ENCODE peak calls at places on chromosomes 6 and 20, in seven cellular contexts. F is activated naive CD8-positive, alpha-beta T cell treated with anti-CD3 and anti-CD28 coated beads for 36 hours; O is NCI-H1105 treated with DMSO at 0.1 percent for 48 hours; X is PC-3; P is amniotic stem cell; C is lower lobe of right lung; S is DMS 273 treated with DMSO at 0.1 percent for 48 hours. L is an unnamed sample.

GRCh38 chr20:21435576-21435975 is 38.2 kb upstream of the NKX2-4 start:
- DNase-seq in P (no peak), X (no peak), S (no peak), F (no peak), C (no peak), O (no peak), L (no peak)

GRCh38 chr20:11445161-11445560 is 472.5 kb upstream of the BTBD3 start:
- DNase-seq in C (no peak), P (no peak), S (no peak), F (no peak), X (no peak), O (no peak), L (no peak)

GRCh38 chr6:152472325-152472724 is 164.8 kb downstream of the SYNE1 start:
- DNase-seq in O (no peak), F (no peak), C (no peak), X (no peak), P (no peak), S (no peak), L (no peak)

GRCh38 chr20:25453035-25453810 is 45.8 kb downstream of the GINS1 start:
- DNase-seq in S (peak; percentile 11), F (no peak), C (no peak), X (peak; percentile 97), O (peak; percentile 94), P (no peak), L (no peak)

GRCh38 chr20:49482621-49483017 is at the start of gene KCNB1:
- DNase-seq in O (no peak), P (no peak), C (peak; percentile 60), X (peak; percentile 52), F (peak; percentile 61), S (no peak), L (peak; percentile 42)

GRCh38 chr6:159981591-159982245 is 12.8 kb downstream of the IGF2R start:
- DNase-seq in X (no peak), C (peak; percentile 79), S (no peak), P (no peak), O (no peak), F (no peak), L (no peak)

GRCh38 chr20:22861990-22862389 is 173.1 kb upstream of the SSTR4 start:
- DNase-seq in O (no peak), C (peak; percentile 51), P (no peak), S (no peak), F (no peak), X (peak; percentile 69), L (no peak)

GRCh38 chr6:80022803-80023202 is 18.4 kb downstream of the TTK start:
- DNase-seq in P (no peak), O (no peak), C (no peak), F (no peak), S (no peak), X (no peak), L (no peak)

GRCh38 chr6:55670850-55671413 is 91.9 kb upstream of the HMGCLL1 start:
- DNase-seq in P (no peak), F (no peak), X (no peak), S (no peak), O (no peak), C (no peak), L (no peak)

GRCh38 chr6:114342086-114342825 is 567 bp downstream of the HS3ST5 start:
- DNase-seq in S (no peak), X (peak; percentile 35), F (peak; percentile 1), O (peak; percentile 52), C (peak; percentile 45), P (no peak), L (no peak)

GRCh38 chr6:93685494-93685893 is 266.1 kb upstream of the EPHA7 start:
- DNase-seq in X (no peak), O (no peak), F (no peak), P (no peak), C (no peak), S (no peak), L (no peak)

GRCh38 chr6:47197672-47198640 is 111.7 kb downstream of the TNFRSF21 start:
- DNase-seq in S (no peak), X (no peak), F (no peak), P (no peak), O (no peak), C (no peak), L (no peak)

GRCh38 chr20:45626540-45626939 is 3.0 kb upstream of the WFDC10A start:
- DNase-seq in O (no peak), F (no peak), X (no peak), S (no peak), P (no peak), C (no peak), L (no peak)

GRCh38 chr6:164010446-164011071 is 596.0 kb downstream of the QKI start:
- DNase-seq in S (no peak), F (no peak), O (no peak), X (no peak), P (no peak), C (no peak), L (no peak)

GRCh38 chr6:28597217-28597835 is 71.6 kb downstream of the GPX5 start:
- DNase-seq in C (no peak), P (peak; percentile 20), F (peak; percentile 47), O (peak; percentile 80), S (peak; percentile 89), X (peak; percentile 60), L (peak; percentile 16)

GRCh38 chr20:45268531-45268930 is 14.2 kb upstream of the SLPI start:
- DNase-seq in F (no peak), X (peak; percentile 31), S (no peak), P (no peak), C (no peak), O (no peak), L (no peak)

GRCh38 chr20:2690718-2691117 is 1.9 kb upstream of the EBF4 start:
- DNase-seq in S (no peak), F (no peak), O (no peak), P (no peak), C (no peak), X (no peak), L (no peak)

GRCh38 chr6:37582309-37582708 is 82.6 kb upstream of the CCDC167 start:
- DNase-seq in P (no peak), S (no peak), O (no peak), X (peak; percentile 23), C (no peak), F (no peak), L (no peak)

GRCh38 chr6:138685257-138685656 is 88.3 kb upstream of the CCDC28A start:
- DNase-seq in P (no peak), S (no peak), F (no peak), X (no peak), C (no peak), O (no peak), L (no peak)

GRCh38 chr6:95143408-95144180 is 433.7 kb upstream of the MANEA start:
- DNase-seq in O (no peak), P (no peak), X (no peak), F (no peak), C (no peak), S (peak; percentile 9), L (no peak)

GRCh38 chr6:53250761-53251672 is 97.7 kb downstream of the ELOVL5 start:
- DNase-seq in P (peak; percentile 29), X (peak; percentile 57), O (no peak), C (no peak), S (no peak), F (no peak), L (no peak)

GRCh38 chr6:71287038-71287437 is 1.6 kb upstream of the OGFRL1 start:
- DNase-seq in S (no peak), C (no peak), X (no peak), F (no peak), O (no peak), P (no peak), L (no peak)

GRCh38 chr6:293185-294174 is 1.2 kb downstream of the DUSP22 start:
- DNase-seq in F (peak; percentile 44), O (no peak), X (peak; percentile 16), S (no peak), P (no peak), C (no peak), L (peak; percentile 39)

GRCh38 chr6:126574301-126574700 is 234.4 kb downstream of the CENPW start:
- DNase-seq in S (no peak), C (no peak), X (no peak), P (no peak), F (no peak), O (no peak), L (no peak)

GRCh38 chr6:97919631-97920030 is 636.6 kb upstream of the MMS22L start:
- DNase-seq in P (no peak), O (peak; percentile 19), F (no peak), X (no peak), S (no peak), C (no peak), L (no peak)

GRCh38 chr20:2093200-2093781 is 8.3 kb upstream of the STK35 start:
- DNase-seq in O (peak; percentile 41), S (no peak), X (peak; percentile 60), C (no peak), F (peak; percentile 28), P (no peak), L (no peak)

GRCh38 chr6:131383421-131384411 is 189.3 kb upstream of the ARG1 start:
- DNase-seq in X (no peak), F (no peak), S (no peak), O (no peak), P (no peak), C (no peak), L (no peak)